ENCODE peak calls at places on chromosomes 7 and 10, in nine cellular contexts. T is left ventricle myocardium inferior; X is suprapubic skin; S is cardiac muscle cell; K is uterus; Y is CD4-positive, alpha-beta memory T cell; W is OCI-LY7; E is IMR-90; U is heart left ventricle. B is an unnamed sample.

GRCh38 chr7:106304575-106304974 is 19.8 kb upstream of the NAMPT start:
- DNase-seq in W (no peak), E (no peak), K (no peak), Y (no peak), S (no peak), X (no peak), T (no peak), U (no peak), B (no peak)

GRCh38 chr10:30974355-30974754 is 57.3 kb downstream of the ZNF438 start:
- DNase-seq in W (no peak), Y (no peak), S (no peak), X (no peak), K (no peak), T (no peak), U (no peak), E (no peak), B (no peak)

GRCh38 chr10:13685885-13686284 is 99.1 kb downstream of the PRPF18 start:
- DNase-seq in S (no peak), W (no peak), Y (no peak), X (no peak), E (no peak), U (peak), K (no peak), T (peak), B (no peak)

GRCh38 chr10:15856328-15857000 is 3.8 kb downstream of the MINDY3 start:
- DNase-seq in S (no peak), E (no peak), X (no peak), U (no peak), T (no peak), W (no peak), Y (no peak), K (no peak), B (no peak)

GRCh38 chr7:154855366-154855765 is 147.6 kb downstream of the PAXIP1 start:
- DNase-seq in S (no peak), X (peak), Y (no peak), K (no peak), T (no peak), E (no peak), W (no peak), U (no peak), B (no peak)

GRCh38 chr10:133350950-133351329 is 3.8 kb downstream of the PRAP1 start:
- DNase-seq in U (no peak), E (no peak), K (no peak), W (no peak), S (no peak), X (no peak), Y (no peak), T (peak), B (no peak)

GRCh38 chr10:67936416-67936815 is 52.0 kb downstream of the SIRT1 start:
- DNase-seq in T (no peak), W (no peak), U (no peak), E (peak), K (no peak), X (no peak), S (peak), Y (no peak), B (no peak)

GRCh38 chr7:95472521-95473160 is 13.1 kb upstream of the ASB4 start:
- DNase-seq in W (no peak), S (peak), E (peak), Y (no peak), K (no peak), X (no peak), T (no peak), U (no peak), B (no peak)

GRCh38 chr10:14124951-14125350 is 205.8 kb downstream of the FRMD4A start:
- DNase-seq in W (no peak), U (no peak), E (peak), S (no peak), T (no peak), X (no peak), Y (no peak), K (no peak), B (no peak)

GRCh38 chr10:123081896-123082295 is 53.9 kb upstream of the HMX3 start:
- DNase-seq in K (no peak), W (no peak), X (no peak), E (no peak), Y (no peak), T (no peak), U (no peak), S (no peak), B (no peak)

GRCh38 chr7:54559401-54559800 is 17.2 kb downstream of the VSTM2A start:
- DNase-seq in Y (no peak), X (no peak), E (no peak), T (no peak), W (no peak), K (no peak), U (no peak), S (no peak), B (no peak)
- H3K4me3 ChIP-seq in Y (no peak), X (no peak), E (no peak), T (no peak), W (no peak), K (no peak), U (no peak), S (no peak), B (no peak)

DNA sequence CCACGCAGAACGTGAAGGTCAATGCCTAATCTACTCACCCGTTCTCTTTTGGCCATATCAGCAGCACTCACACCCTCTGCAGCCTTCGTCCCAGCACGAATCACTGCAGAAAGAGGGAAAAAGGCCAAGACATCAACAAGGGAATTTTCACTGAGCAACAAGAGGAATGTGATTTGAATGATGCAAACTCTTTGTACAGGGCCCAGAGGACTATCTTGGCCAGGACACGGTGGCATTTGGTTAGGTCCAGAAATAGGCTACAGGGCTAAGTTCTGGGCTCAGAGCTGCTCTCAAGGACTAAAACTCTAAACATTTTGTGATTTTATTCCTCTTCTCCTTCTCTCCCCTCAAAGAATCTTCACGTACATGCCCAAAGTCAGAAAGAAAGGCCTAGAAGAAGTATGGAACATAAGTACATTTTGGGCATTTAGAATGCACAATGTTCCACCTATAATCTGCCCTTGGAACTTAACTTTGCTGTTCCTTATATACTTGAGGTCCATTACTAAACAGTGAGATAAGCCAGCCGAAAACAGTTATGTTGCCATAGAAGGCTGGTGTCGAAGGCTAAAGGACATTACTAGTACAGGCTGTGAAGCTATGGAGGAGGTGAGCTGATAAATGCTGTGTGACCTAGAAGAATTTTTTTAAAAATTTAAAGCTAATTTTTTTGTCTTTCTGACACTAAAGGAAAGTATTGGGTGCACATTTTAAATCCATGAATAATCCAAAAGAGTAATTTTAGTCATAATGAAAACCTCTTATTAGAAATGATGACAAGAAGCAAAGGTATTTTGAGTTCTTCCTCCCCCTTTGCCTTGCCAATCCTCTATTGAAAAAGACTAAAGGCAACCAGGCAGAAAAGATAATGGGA is 20.0 kb downstream of the RBM28 start:
- DNase-seq in X (no peak), W (no peak), Y (no peak), T (no peak), K (no peak), U (no peak), S (peak), E (peak), B (no peak)
- H3K27ac ChIP-seq in X (no peak), W (no peak), Y (no peak), T (peak), K (no peak), U (peak), S (peak), E (no peak), B (peak)

GRCh38 chr7:36158321-36158605 is 5.2 kb downstream of the EEPD1 start:
- DNase-seq in T (no peak), Y (no peak), K (no peak), S (no peak), W (no peak), X (no peak), U (no peak), E (no peak), B (no peak)
- H3K4me3 ChIP-seq in T (peak), Y (no peak), K (no peak), S (no peak), W (no peak), X (no peak), U (no peak), E (no peak), B (no peak)

GRCh38 chr10:32956365-32957197 is 1.4 kb downstream of the ITGB1 start:
- DNase-seq in Y (no peak), U (no peak), X (no peak), T (no peak), E (no peak), K (no peak), W (no peak), S (no peak), B (no peak)
- H3K27ac ChIP-seq in Y (peak), U (peak), X (peak), T (peak), E (peak), K (peak), W (peak), S (peak), B (peak)

GRCh38 chr10:6739530-6740174 is 159.6 kb upstream of the PRKCQ start:
- DNase-seq in W (no peak), U (no peak), X (no peak), K (no peak), E (no peak), T (no peak), S (no peak), Y (no peak), B (no peak)

GRCh38 chr10:6738464-6738824 is 158.4 kb upstream of the PRKCQ start:
- DNase-seq in K (no peak), W (no peak), X (no peak), S (no peak), T (no peak), Y (no peak), E (peak), U (no peak), B (no peak)

GRCh38 chr10:6734286-6734685 is 154.2 kb upstream of the PRKCQ start:
- DNase-seq in K (no peak), X (no peak), S (no peak), U (no peak), E (no peak), W (no peak), T (no peak), Y (no peak), B (no peak)

GRCh38 chr10:6737080-6737641 is 157.1 kb upstream of the PRKCQ start:
- DNase-seq in W (no peak), K (no peak), E (peak), S (peak), Y (no peak), T (no peak), U (no peak), X (no peak), B (no peak)

DNA sequence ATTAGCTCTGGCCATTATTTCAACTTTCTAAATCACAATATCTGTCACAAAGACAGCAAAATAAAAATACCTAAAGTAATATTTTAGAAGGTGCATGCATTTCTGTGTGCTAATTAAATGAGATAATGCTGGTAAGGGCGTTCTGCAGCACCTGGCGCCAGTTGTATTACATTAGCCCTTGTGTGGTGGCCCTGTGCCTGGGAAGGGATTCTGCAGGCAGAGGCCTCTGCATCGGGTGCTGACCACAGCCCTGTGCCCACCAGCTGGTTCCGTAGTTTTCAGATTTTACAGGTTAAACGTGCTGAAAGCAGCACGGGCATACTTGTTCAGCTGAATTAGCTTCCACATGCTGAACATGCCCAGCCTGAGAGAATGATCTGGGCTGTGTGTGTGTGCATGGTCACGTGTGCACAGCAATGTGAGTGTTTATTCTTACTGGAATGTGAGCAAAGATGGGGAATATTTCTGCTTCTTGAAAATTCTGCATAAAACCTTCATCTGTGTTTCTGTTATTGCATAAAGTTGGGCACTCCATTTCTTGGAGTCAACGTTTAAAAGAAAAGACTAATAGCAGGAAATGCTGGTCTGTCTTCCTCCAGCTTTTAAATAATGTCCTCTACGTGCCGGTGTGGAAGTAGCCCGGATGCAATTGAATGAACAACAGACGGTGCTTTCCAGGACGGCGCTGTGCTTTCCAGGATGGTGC is 157.8 kb upstream of the PRKCQ start:
- DNase-seq in X (no peak), W (no peak), U (no peak), E (peak), T (no peak), K (no peak), S (no peak), Y (no peak), B (no peak)
- H3K4me3 ChIP-seq in X (peak), W (no peak), U (peak), E (no peak), T (peak), K (no peak), S (no peak), Y (no peak), B (peak)

GRCh38 chr7:94087664-94088352 is 83.7 kb upstream of the BET1 start:
- DNase-seq in K (no peak), T (no peak), X (no peak), E (peak), W (peak), Y (peak), S (peak), U (peak), B (no peak)

GRCh38 chr7:94092980-94093379 is 88.8 kb upstream of the BET1 start:
- DNase-seq in T (no peak), K (no peak), U (no peak), W (no peak), E (no peak), S (no peak), Y (no peak), X (no peak), B (no peak)

GRCh38 chr7:94094298-94094697 is 90.1 kb upstream of the BET1 start:
- DNase-seq in E (no peak), S (no peak), T (no peak), X (no peak), K (no peak), Y (no peak), U (no peak), W (no peak), B (no peak)

GRCh38 chr7:94089806-94090205 is 85.7 kb upstream of the BET1 start:
- DNase-seq in X (no peak), K (no peak), E (no peak), Y (no peak), W (no peak), U (no peak), S (no peak), T (no peak), B (no peak)

GRCh38 chr7:94088560-94088959 is 84.4 kb upstream of the BET1 start:
- DNase-seq in S (peak), E (peak), K (no peak), Y (no peak), X (no peak), T (no peak), W (no peak), U (no peak), B (no peak)
- H3K27ac ChIP-seq in S (no peak), E (peak), K (no peak), Y (no peak), X (no peak), T (no peak), W (no peak), U (no peak), B (no peak)